ENCODE peak calls at places on chromosomes 13 and 19, in nine cellular contexts. One of them, this sample, is unnamed.

GRCh38 chr19:10256551-10256950 is 4.5 kb downstream of the MRPL4 start:
- DNase-seq in ascending aorta: no peak
- DNase-seq in glutamatergic neuron: no peak
- DNase-seq in mucosa of descending colon: no peak
- DNase-seq in CD4-positive, alpha-beta T cell: no peak
- DNase-seq in fibroblast of the aortic adventitia: no peak
- DNase-seq in neural crest cell: no peak
- DNase-seq in GM13976: no peak
- DNase-seq in body of pancreas: no peak
- DNase-seq in this sample: no peak

GRCh38 chr19:33438016-33438671 is 64.6 kb downstream of the CEBPG start:
- DNase-seq in ascending aorta: no peak
- DNase-seq in glutamatergic neuron: peak
- DNase-seq in mucosa of descending colon: peak
- DNase-seq in CD4-positive, alpha-beta T cell: no peak
- DNase-seq in fibroblast of the aortic adventitia: peak
- DNase-seq in neural crest cell: no peak
- DNase-seq in GM13976: no peak
- DNase-seq in body of pancreas: no peak
- DNase-seq in this sample: no peak

GRCh38 chr19:46903458-46903857 is 42.7 kb downstream of the ARHGAP35 start:
- DNase-seq in ascending aorta: no peak
- DNase-seq in glutamatergic neuron: no peak
- DNase-seq in mucosa of descending colon: no peak
- DNase-seq in CD4-positive, alpha-beta T cell: no peak
- DNase-seq in fibroblast of the aortic adventitia: peak
- DNase-seq in neural crest cell: no peak
- DNase-seq in GM13976: no peak
- DNase-seq in body of pancreas: no peak
- DNase-seq in this sample: no peak

GRCh38 chr19:934865-935422 is 9.1 kb downstream of the ARID3A start:
- DNase-seq in ascending aorta: peak
- DNase-seq in glutamatergic neuron: no peak
- DNase-seq in mucosa of descending colon: peak
- DNase-seq in CD4-positive, alpha-beta T cell: no peak
- DNase-seq in fibroblast of the aortic adventitia: peak
- DNase-seq in neural crest cell: no peak
- DNase-seq in GM13976: no peak
- DNase-seq in body of pancreas: peak
- DNase-seq in this sample: no peak

GRCh38 chr19:18649371-18650047 is 12.7 kb downstream of the KLHL26 start:
- DNase-seq in ascending aorta: no peak
- DNase-seq in glutamatergic neuron: no peak
- DNase-seq in mucosa of descending colon: peak
- DNase-seq in CD4-positive, alpha-beta T cell: no peak
- DNase-seq in fibroblast of the aortic adventitia: peak
- DNase-seq in neural crest cell: peak
- DNase-seq in GM13976: no peak
- DNase-seq in body of pancreas: no peak
- DNase-seq in this sample: no peak

GRCh38 chr19:718251-719024 is 9.7 kb downstream of the PALM start:
- DNase-seq in ascending aorta: no peak
- DNase-seq in glutamatergic neuron: no peak
- DNase-seq in mucosa of descending colon: no peak
- DNase-seq in CD4-positive, alpha-beta T cell: no peak
- DNase-seq in fibroblast of the aortic adventitia: no peak
- DNase-seq in neural crest cell: no peak
- DNase-seq in GM13976: no peak
- DNase-seq in body of pancreas: no peak
- DNase-seq in this sample: no peak

GRCh38 chr13:86591862-86592261 is 792.6 kb upstream of the SLITRK6 start:
- DNase-seq in ascending aorta: no peak
- DNase-seq in glutamatergic neuron: no peak
- DNase-seq in mucosa of descending colon: no peak
- DNase-seq in CD4-positive, alpha-beta T cell: no peak
- DNase-seq in fibroblast of the aortic adventitia: peak
- DNase-seq in neural crest cell: no peak
- DNase-seq in GM13976: no peak
- DNase-seq in body of pancreas: no peak
- DNase-seq in this sample: no peak

GRCh38 chr13:99907627-99908026 is 63.9 kb downstream of the ZIC5 start:
- DNase-seq in ascending aorta: no peak
- DNase-seq in glutamatergic neuron: no peak
- DNase-seq in mucosa of descending colon: no peak
- DNase-seq in CD4-positive, alpha-beta T cell: no peak
- DNase-seq in fibroblast of the aortic adventitia: no peak
- DNase-seq in neural crest cell: no peak
- DNase-seq in GM13976: no peak
- DNase-seq in body of pancreas: no peak
- DNase-seq in this sample: no peak

GRCh38 chr19:42114412-42114811 is 17.8 kb downstream of the POU2F2 start:
- DNase-seq in ascending aorta: no peak
- DNase-seq in glutamatergic neuron: peak
- DNase-seq in mucosa of descending colon: no peak
- DNase-seq in CD4-positive, alpha-beta T cell: no peak
- DNase-seq in fibroblast of the aortic adventitia: no peak
- DNase-seq in neural crest cell: no peak
- DNase-seq in GM13976: peak
- DNase-seq in body of pancreas: peak
- DNase-seq in this sample: no peak

GRCh38 chr19:42117076-42117475 is 15.2 kb downstream of the POU2F2 start:
- DNase-seq in ascending aorta: no peak
- DNase-seq in glutamatergic neuron: no peak
- DNase-seq in mucosa of descending colon: no peak
- DNase-seq in CD4-positive, alpha-beta T cell: no peak
- DNase-seq in fibroblast of the aortic adventitia: no peak
- DNase-seq in neural crest cell: no peak
- DNase-seq in GM13976: no peak
- DNase-seq in body of pancreas: no peak
- DNase-seq in this sample: no peak

GRCh38 chr19:42115705-42116104 is 16.5 kb downstream of the POU2F2 start:
- DNase-seq in ascending aorta: no peak
- DNase-seq in glutamatergic neuron: no peak
- DNase-seq in mucosa of descending colon: no peak
- DNase-seq in CD4-positive, alpha-beta T cell: no peak
- DNase-seq in fibroblast of the aortic adventitia: no peak
- DNase-seq in neural crest cell: no peak
- DNase-seq in GM13976: no peak
- DNase-seq in body of pancreas: no peak
- DNase-seq in this sample: no peak

GRCh38 chr19:42115219-42115618 is 17.0 kb downstream of the POU2F2 start:
- DNase-seq in ascending aorta: no peak
- DNase-seq in glutamatergic neuron: no peak
- DNase-seq in mucosa of descending colon: no peak
- DNase-seq in CD4-positive, alpha-beta T cell: no peak
- DNase-seq in fibroblast of the aortic adventitia: peak
- DNase-seq in neural crest cell: no peak
- DNase-seq in GM13976: no peak
- DNase-seq in body of pancreas: peak
- DNase-seq in this sample: no peak

DNA sequence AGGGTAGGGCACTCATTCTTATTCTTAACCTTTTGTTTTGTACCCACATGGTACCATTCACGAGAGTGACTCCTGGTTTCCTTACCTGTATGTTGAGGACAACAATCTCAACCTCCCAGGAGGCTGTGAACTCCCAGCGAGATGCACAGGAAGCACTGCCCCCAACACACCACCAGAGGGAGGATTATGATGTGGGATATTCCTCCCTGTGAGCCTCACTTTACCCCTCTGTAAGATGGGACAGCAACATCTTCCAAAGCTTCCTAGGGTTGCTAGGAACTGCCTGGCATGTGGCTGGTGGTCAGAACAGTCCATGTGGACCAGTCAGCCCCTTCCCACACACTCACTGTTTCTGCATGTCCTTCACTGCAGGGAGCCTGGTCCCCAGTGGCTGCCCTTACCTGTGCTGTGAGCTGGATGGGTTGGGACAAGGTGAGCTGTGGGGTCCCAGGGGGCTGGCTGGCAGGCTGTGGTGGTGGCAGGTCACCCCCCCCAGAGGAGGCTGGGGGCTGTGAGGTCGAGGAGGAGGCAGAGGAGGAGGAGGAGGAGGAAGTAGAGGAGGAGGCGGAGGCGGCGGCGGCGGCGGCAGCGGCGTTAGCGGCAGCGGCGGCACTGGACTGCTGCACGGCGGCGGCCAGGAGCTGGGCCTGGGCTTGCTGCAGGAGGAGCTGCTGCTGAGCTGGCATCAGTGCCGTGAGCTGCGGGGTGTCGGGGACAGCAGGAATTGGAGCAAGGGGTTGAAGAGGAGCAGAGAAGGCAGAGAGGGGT is 15.8 kb downstream of the POU2F2 start:
- DNase-seq in ascending aorta: no peak
- DNase-seq in glutamatergic neuron: no peak
- DNase-seq in mucosa of descending colon: no peak
- DNase-seq in CD4-positive, alpha-beta T cell: no peak
- DNase-seq in fibroblast of the aortic adventitia: no peak
- DNase-seq in neural crest cell: no peak
- DNase-seq in GM13976: no peak
- DNase-seq in body of pancreas: no peak
- DNase-seq in this sample: no peak
- TF ChIP-seq CTCF in ascending aorta: no peak
- TF ChIP-seq CTCF in glutamatergic neuron: peak
- TF ChIP-seq CTCF in mucosa of descending colon: no peak
- TF ChIP-seq CTCF in CD4-positive, alpha-beta T cell: no peak
- TF ChIP-seq CTCF in fibroblast of the aortic adventitia: no peak
- TF ChIP-seq CTCF in neural crest cell: no peak
- TF ChIP-seq CTCF in GM13976: no peak
- TF ChIP-seq CTCF in body of pancreas: no peak
- TF ChIP-seq CTCF in this sample: no peak

GRCh38 chr19:35249146-35249847 is 495 bp downstream of the LSR start:
- DNase-seq in ascending aorta: no peak
- DNase-seq in glutamatergic neuron: no peak
- DNase-seq in mucosa of descending colon: peak
- DNase-seq in CD4-positive, alpha-beta T cell: no peak
- DNase-seq in fibroblast of the aortic adventitia: no peak
- DNase-seq in neural crest cell: no peak
- DNase-seq in GM13976: peak
- DNase-seq in body of pancreas: peak
- DNase-seq in this sample: no peak

GRCh38 chr19:35249848-35250711 is 1.3 kb downstream of the LSR start:
- DNase-seq in ascending aorta: no peak
- DNase-seq in glutamatergic neuron: no peak
- DNase-seq in mucosa of descending colon: no peak
- DNase-seq in CD4-positive, alpha-beta T cell: no peak
- DNase-seq in fibroblast of the aortic adventitia: no peak
- DNase-seq in neural crest cell: no peak
- DNase-seq in GM13976: peak
- DNase-seq in body of pancreas: no peak
- DNase-seq in this sample: no peak

GRCh38 chr19:35247526-35248309 is 1.1 kb upstream of the LSR start:
- DNase-seq in ascending aorta: no peak
- DNase-seq in glutamatergic neuron: peak
- DNase-seq in mucosa of descending colon: peak
- DNase-seq in CD4-positive, alpha-beta T cell: peak
- DNase-seq in fibroblast of the aortic adventitia: no peak
- DNase-seq in neural crest cell: no peak
- DNase-seq in GM13976: peak
- DNase-seq in body of pancreas: peak
- DNase-seq in this sample: peak

GRCh38 chr19:35246466-35247096 is 2.2 kb upstream of the LSR start:
- DNase-seq in ascending aorta: no peak
- DNase-seq in glutamatergic neuron: no peak
- DNase-seq in mucosa of descending colon: no peak
- DNase-seq in CD4-positive, alpha-beta T cell: no peak
- DNase-seq in fibroblast of the aortic adventitia: no peak
- DNase-seq in neural crest cell: no peak
- DNase-seq in GM13976: no peak
- DNase-seq in body of pancreas: no peak
- DNase-seq in this sample: no peak

GRCh38 chr19:35248310-35249145 is at the start of gene LSR:
- DNase-seq in ascending aorta: no peak
- DNase-seq in glutamatergic neuron: no peak
- DNase-seq in mucosa of descending colon: peak
- DNase-seq in CD4-positive, alpha-beta T cell: peak
- DNase-seq in fibroblast of the aortic adventitia: no peak
- DNase-seq in neural crest cell: no peak
- DNase-seq in GM13976: peak
- DNase-seq in body of pancreas: peak
- DNase-seq in this sample: peak
- TF ChIP-seq CTCF in ascending aorta: no peak
- TF ChIP-seq CTCF in glutamatergic neuron: no peak
- TF ChIP-seq CTCF in mucosa of descending colon: no peak
- TF ChIP-seq CTCF in CD4-positive, alpha-beta T cell: no peak
- TF ChIP-seq CTCF in fibroblast of the aortic adventitia: no peak
- TF ChIP-seq CTCF in neural crest cell: no peak
- TF ChIP-seq CTCF in GM13976: no peak
- TF ChIP-seq CTCF in body of pancreas: peak
- TF ChIP-seq CTCF in this sample: no peak

GRCh38 chr19:44785271-44785670 is 7.6 kb downstream of the CBLC start:
- DNase-seq in ascending aorta: no peak
- DNase-seq in glutamatergic neuron: no peak
- DNase-seq in mucosa of descending colon: no peak
- DNase-seq in CD4-positive, alpha-beta T cell: no peak
- DNase-seq in fibroblast of the aortic adventitia: no peak
- DNase-seq in neural crest cell: no peak
- DNase-seq in GM13976: no peak
- DNase-seq in body of pancreas: no peak
- DNase-seq in this sample: no peak

GRCh38 chr19:44785993-44786392 is 8.3 kb downstream of the CBLC start:
- DNase-seq in ascending aorta: no peak
- DNase-seq in glutamatergic neuron: no peak
- DNase-seq in mucosa of descending colon: no peak
- DNase-seq in CD4-positive, alpha-beta T cell: no peak
- DNase-seq in fibroblast of the aortic adventitia: no peak
- DNase-seq in neural crest cell: no peak
- DNase-seq in GM13976: no peak
- DNase-seq in body of pancreas: no peak
- DNase-seq in this sample: no peak

GRCh38 chr19:44783545-44783944 is 5.9 kb downstream of the CBLC start:
- DNase-seq in ascending aorta: no peak
- DNase-seq in glutamatergic neuron: no peak
- DNase-seq in mucosa of descending colon: no peak
- DNase-seq in CD4-positive, alpha-beta T cell: no peak
- DNase-seq in fibroblast of the aortic adventitia: no peak
- DNase-seq in neural crest cell: no peak
- DNase-seq in GM13976: no peak
- DNase-seq in body of pancreas: no peak
- DNase-seq in this sample: no peak

GRCh38 chr19:44779150-44779549 is 1.5 kb downstream of the CBLC start:
- DNase-seq in ascending aorta: no peak
- DNase-seq in glutamatergic neuron: no peak
- DNase-seq in mucosa of descending colon: no peak
- DNase-seq in CD4-positive, alpha-beta T cell: no peak
- DNase-seq in fibroblast of the aortic adventitia: no peak
- DNase-seq in neural crest cell: no peak
- DNase-seq in GM13976: no peak
- DNase-seq in body of pancreas: no peak
- DNase-seq in this sample: no peak

DNA sequence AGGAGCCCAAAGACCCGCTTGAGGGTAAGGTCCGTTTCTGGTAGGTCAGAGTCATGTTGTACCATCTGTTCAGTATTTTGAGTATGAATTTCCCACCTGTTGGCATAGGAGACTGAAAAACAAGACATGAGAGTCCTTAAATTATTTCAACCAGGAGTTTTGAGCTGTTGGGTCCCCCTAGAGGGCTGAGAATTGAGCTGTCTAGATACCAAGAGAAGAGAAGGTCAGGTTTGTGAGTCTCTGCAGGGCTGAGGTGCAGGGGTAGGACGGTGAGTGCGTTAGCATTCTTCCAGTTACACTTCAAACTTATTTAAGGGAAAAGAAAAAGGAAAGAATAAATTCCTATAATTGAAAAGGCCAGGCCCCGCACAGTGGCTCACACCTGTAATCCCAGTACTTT is 5.0 kb downstream of the CBLC start:
- DNase-seq in ascending aorta: no peak
- DNase-seq in glutamatergic neuron: no peak
- DNase-seq in mucosa of descending colon: no peak
- DNase-seq in CD4-positive, alpha-beta T cell: no peak
- DNase-seq in fibroblast of the aortic adventitia: no peak
- DNase-seq in neural crest cell: no peak
- DNase-seq in GM13976: no peak
- DNase-seq in body of pancreas: no peak
- DNase-seq in this sample: no peak
- TF ChIP-seq CTCF in ascending aorta: no peak
- TF ChIP-seq CTCF in glutamatergic neuron: no peak
- TF ChIP-seq CTCF in mucosa of descending colon: no peak
- TF ChIP-seq CTCF in CD4-positive, alpha-beta T cell: no peak
- TF ChIP-seq CTCF in fibroblast of the aortic adventitia: no peak
- TF ChIP-seq CTCF in neural crest cell: peak
- TF ChIP-seq CTCF in GM13976: no peak
- TF ChIP-seq CTCF in body of pancreas: no peak
- TF ChIP-seq CTCF in this sample: no peak

GRCh38 chr19:8505680-8506401 is 3.4 kb upstream of the PRAM1 start:
- DNase-seq in ascending aorta: peak
- DNase-seq in glutamatergic neuron: peak
- DNase-seq in mucosa of descending colon: peak
- DNase-seq in CD4-positive, alpha-beta T cell: peak
- DNase-seq in fibroblast of the aortic adventitia: peak
- DNase-seq in neural crest cell: peak
- DNase-seq in GM13976: peak
- DNase-seq in body of pancreas: peak
- DNase-seq in this sample: peak
- TF ChIP-seq CTCF in ascending aorta: peak
- TF ChIP-seq CTCF in glutamatergic neuron: peak
- TF ChIP-seq CTCF in mucosa of descending colon: peak
- TF ChIP-seq CTCF in CD4-positive, alpha-beta T cell: peak
- TF ChIP-seq CTCF in fibroblast of the aortic adventitia: peak
- TF ChIP-seq CTCF in neural crest cell: peak
- TF ChIP-seq CTCF in GM13976: peak
- TF ChIP-seq CTCF in body of pancreas: peak
- TF ChIP-seq CTCF in this sample: peak

This sample was measured in activated CD8-positive, alpha-beta T cell treated with anti-CD3 and anti-CD28 coated beads for 36 hours.